ENCODE peak calls at places on chromosome 18, in six cellular contexts. N is heart left ventricle; K is A549; R is CD8-positive, alpha-beta memory T cell; D is Peyer's patch; X is right cardiac atrium. M is an unnamed sample.

GRCh38 chr18:45567123-45567522 is 48.2 kb upstream of the SLC14A2 start:
- DNase-seq in K (no peak), X (peak; percentile 59), D (no peak), N (no peak), R (no peak), M (no peak)

GRCh38 chr18:49561377-49562193 is at the start of gene LIPG:
- DNase-seq in R (peak; percentile 33), X (no peak), K (peak; percentile 36), D (peak; percentile 88), N (peak; percentile 10), M (no peak)

GRCh38 chr18:34509163-34509562 is 200.9 kb upstream of the DTNA start:
- DNase-seq in K (no peak), N (no peak), D (no peak), R (no peak), X (no peak), M (no peak)

GRCh38 chr18:43422483-43422882 is 145.2 kb upstream of the SYT4 start:
- DNase-seq in K (no peak), R (no peak), D (no peak), N (no peak), X (no peak), M (no peak)

GRCh38 chr18:76365561-76365960 is 129.5 kb downstream of the ZNF516 start:
- DNase-seq in K (no peak), X (no peak), R (no peak), D (peak; percentile 33), N (no peak), M (no peak)

GRCh38 chr18:364221-364620 is 96.4 kb upstream of the THOC1 start:
- DNase-seq in K (no peak), N (no peak), X (no peak), R (no peak), D (no peak), M (no peak)

GRCh38 chr18:23580677-23581367 is 5.5 kb downstream of the NPC1 start:
- DNase-seq in K (no peak), X (no peak), N (no peak), R (no peak), D (no peak), M (no peak)

GRCh38 chr18:55509631-55510372 is 78.2 kb downstream of the TCF4 start:
- DNase-seq in R (no peak), X (no peak), D (no peak), N (peak; percentile 63), K (no peak), M (no peak)

GRCh38 chr18:54192900-54193299 is 31.6 kb downstream of the MBD2 start:
- DNase-seq in K (no peak), R (no peak), X (no peak), N (no peak), D (no peak), M (no peak)

GRCh38 chr18:75860166-75860565 is 432.7 kb upstream of the SMIM21 start:
- DNase-seq in X (no peak), N (no peak), R (no peak), K (no peak), D (no peak), M (no peak)

GRCh38 chr18:49585781-49586663 is 24.2 kb downstream of the LIPG start:
- DNase-seq in D (no peak), X (no peak), K (no peak), R (no peak), N (no peak), M (no peak)

GRCh38 chr18:22031581-22031980 is 137.8 kb upstream of the GATA6 start:
- DNase-seq in K (no peak), X (no peak), R (no peak), D (no peak), N (no peak), M (no peak)

GRCh38 chr18:65221115-65221514 is 529.7 kb upstream of the CDH7 start:
- DNase-seq in R (no peak), X (no peak), K (no peak), D (no peak), N (no peak), M (no peak)

GRCh38 chr18:8763611-8764010 is 58.3 kb downstream of the MTCL1 start:
- DNase-seq in X (no peak), R (no peak), K (no peak), N (no peak), D (no peak), M (no peak)

GRCh38 chr18:75124551-75124950 is 84.4 kb downstream of the PTGR3 start:
- DNase-seq in N (no peak), D (peak; percentile 28), X (no peak), K (no peak), R (no peak), M (no peak)

GRCh38 chr18:75612491-75612890 is 185.0 kb upstream of the SMIM21 start:
- DNase-seq in D (no peak), K (no peak), X (no peak), R (no peak), N (no peak), M (no peak)

GRCh38 chr18:33156906-33157470 is 283.5 kb downstream of the CCDC178 start:
- DNase-seq in N (no peak), X (no peak), D (no peak), K (no peak), R (no peak), M (no peak)

GRCh38 chr18:8480506-8481328 is 128.5 kb upstream of the RAB12 start:
- DNase-seq in N (peak; percentile 37), X (no peak), R (no peak), D (peak; percentile 41), K (peak; percentile 36), M (no peak)

GRCh38 chr18:48167901-48168300 is 237.4 kb upstream of the SMAD2 start:
- DNase-seq in D (peak; percentile 94), X (peak; percentile 74), R (no peak), N (no peak), K (no peak), M (no peak)

GRCh38 chr18:48164701-48165100 is 234.2 kb upstream of the SMAD2 start:
- DNase-seq in R (no peak), N (no peak), K (no peak), X (no peak), D (no peak), M (no peak)

GRCh38 chr18:48165104-48165866 is 234.8 kb upstream of the SMAD2 start:
- DNase-seq in K (no peak), X (no peak), R (no peak), N (no peak), D (no peak), M (no peak)

GRCh38 chr18:48166971-48167370 is 236.5 kb upstream of the SMAD2 start:
- DNase-seq in N (peak; percentile 66), X (peak; percentile 84), D (peak; percentile 71), K (no peak), R (no peak), M (no peak)

DNA sequence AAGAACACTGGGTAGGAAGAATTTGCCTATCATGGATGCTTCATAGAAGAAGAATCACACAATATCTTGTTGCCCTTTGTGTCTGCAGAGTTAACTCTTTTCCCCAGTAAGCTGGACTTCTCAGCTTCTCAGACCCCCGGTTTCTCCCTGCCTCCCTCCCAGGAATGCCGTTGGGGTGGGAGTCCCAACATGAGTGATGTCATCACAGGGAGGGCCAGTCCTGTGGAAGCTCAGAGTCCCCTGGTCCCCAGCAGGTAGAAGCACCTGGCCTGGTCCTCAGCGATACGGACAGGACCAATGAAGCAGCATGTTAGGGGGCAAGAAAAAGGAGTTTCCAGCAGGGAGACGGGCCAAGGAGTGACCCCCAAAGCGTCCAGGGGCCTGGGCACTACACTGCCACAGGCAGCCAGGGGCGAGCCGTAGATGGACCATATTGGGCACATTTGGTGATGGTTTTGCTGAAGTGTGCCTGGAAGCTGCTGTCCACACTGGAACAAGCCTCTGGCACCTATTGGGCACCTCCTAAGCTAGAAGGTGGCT is 235.9 kb upstream of the SMAD2 start:
- DNase-seq in R (no peak), D (no peak), K (no peak), X (no peak), N (no peak), M (no peak)
- H3K4me1 ChIP-seq in R (no peaks in the 10 kb centered on the region), D (peaks cover 57% of the 10 kb centered on the region), K (peaks cover 4% of the 10 kb centered on the region), X (peaks cover 20% of the 10 kb centered on the region), N (peaks cover 20% of the 10 kb centered on the region), M (peaks cover 7% of the 10 kb centered on the region)

DNA sequence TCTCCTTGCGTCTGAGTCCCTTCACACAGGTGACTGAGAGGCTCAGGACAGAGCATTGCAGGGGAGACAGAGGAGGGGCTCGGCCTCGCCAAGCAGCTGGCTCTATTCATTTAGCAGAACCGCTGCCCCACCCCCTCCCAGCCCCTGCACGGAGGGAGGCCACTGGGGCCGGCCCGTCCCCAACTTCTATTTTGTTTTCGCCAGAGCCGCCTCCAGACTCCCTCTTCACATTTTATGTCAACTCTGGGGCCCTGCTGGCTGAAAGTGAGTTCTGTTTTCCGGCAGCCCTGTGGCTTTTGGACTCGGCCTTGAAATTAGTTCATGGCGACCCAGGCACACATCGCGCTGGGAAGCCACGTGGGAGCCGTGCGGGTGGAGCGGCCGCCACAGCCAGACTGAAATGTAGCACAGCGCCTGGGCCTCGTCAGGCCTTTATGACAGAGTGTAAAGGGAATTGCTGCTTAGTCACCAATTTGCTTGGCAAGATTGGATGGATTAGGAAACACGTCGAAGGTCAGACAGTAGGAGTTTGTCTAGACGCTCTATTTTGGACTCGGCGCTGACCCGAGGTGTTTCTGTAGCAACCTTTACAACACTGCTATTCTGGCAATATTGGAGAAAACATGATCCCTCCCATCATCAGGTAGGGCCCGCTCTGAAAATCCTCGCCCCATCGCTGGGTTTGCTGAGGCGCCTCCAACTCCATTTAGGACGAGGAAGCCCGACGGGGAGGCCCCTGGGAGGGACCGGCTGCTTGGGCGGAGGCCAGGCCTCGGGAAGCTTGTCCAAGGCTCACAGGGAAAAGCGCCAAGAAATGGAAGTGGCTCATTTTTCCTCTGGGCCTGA is 90.7 kb upstream of the CTDP1 start:
- DNase-seq in X (peak; percentile 95), R (no peak), D (peak; percentile 83), N (peak; percentile 84), K (no peak), M (no peak)
- H3K27ac ChIP-seq in X (peak overlapping the region; percentile 8), R (no peak overlapping the region), D (no peak overlapping the region), N (peak overlapping the region; percentile 16), K (no peak overlapping the region), M (no peak overlapping the region)

GRCh38 chr18:14969507-14969906 is 221.5 kb downstream of the ANKRD30B start:
- DNase-seq in R (no peak), X (no peak), D (no peak), N (no peak), K (no peak), M (no peak)
- H3K9me3 ChIP-seq in R (no peaks in the 10 kb centered on the region), X (no peaks in the 10 kb centered on the region), D (no peaks in the 10 kb centered on the region), N (no peaks in the 10 kb centered on the region), K (no peaks in the 10 kb centered on the region), M (no peaks in the 10 kb centered on the region)

GRCh38 chr18:9826666-9827065 is 59.1 kb upstream of the TXNDC2 start:
- DNase-seq in K (no peak), R (no peak), N (no peak), D (no peak), X (no peak), M (no peak)
- H3K4me1 ChIP-seq in K (peaks cover 57% of the 10 kb centered on the region), R (no peaks in the 10 kb centered on the region), N (peaks cover 13% of the 10 kb centered on the region), D (peaks cover 31% of the 10 kb centered on the region), X (peaks cover 13% of the 10 kb centered on the region), M (no peaks in the 10 kb centered on the region)

GRCh38 chr18:78526923-78527775 is 452.5 kb upstream of the SALL3 start:
- DNase-seq in K (no peak), N (no peak), R (no peak), D (no peak), X (no peak), M (no peak)
- H3K27ac ChIP-seq in K (no peak overlapping the region), N (no peak overlapping the region), R (no peak overlapping the region), D (no peak overlapping the region), X (no peak overlapping the region), M (no peak overlapping the region)

GRCh38 chr18:11821643-11822237 is 29.5 kb upstream of the CHMP1B start:
- DNase-seq in D (no peak), N (no peak), X (no peak), R (no peak), K (no peak), M (no peak)
- H3K9me3 ChIP-seq in D (no peaks in the 10 kb centered on the region), N (no peaks in the 10 kb centered on the region), X (no peaks in the 10 kb centered on the region), R (no peaks in the 10 kb centered on the region), K (no peaks in the 10 kb centered on the region), M (no peaks in the 10 kb centered on the region)

M was measured in effector memory CD4-positive, alpha-beta T cell.